ENCODE peak calls at places on chromosomes 1 and 21, in ten cellular contexts. A, M, N, U, W, R, X, L, S and D are unnamed samples.

GRCh38 chr1:168803696-168804510 is 74.9 kb upstream of the DPT start:
- DNase-seq in M (no peak), A (no peak), W (no peak), S (no peak), R (no peak), L (no peak), X (no peak), N (no peak), U (no peak), D (no peak)

GRCh38 chr1:23417570-23417969 is 7.0 kb downstream of the TCEA3 start:
- DNase-seq in W (no peak), M (no peak), S (no peak), U (peak; percentile 70), L (no peak), A (no peak), X (no peak), R (no peak), N (no peak), D (no peak)

GRCh38 chr1:154703207-154703606 is 95.2 kb upstream of the ADAR start:
- DNase-seq in N (no peak), S (no peak), X (peak; percentile 15), W (no peak), M (no peak), R (no peak), A (peak; percentile 8), L (no peak), U (no peak), D (no peak)

GRCh38 chr1:3237994-3238704 is 169.1 kb downstream of the PRDM16 start:
- DNase-seq in M (no peak), L (no peak), N (no peak), R (no peak), U (no peak), X (no peak), S (no peak), A (no peak), W (no peak), D (no peak)

GRCh38 chr1:51189421-51190073 is 46.5 kb upstream of the RNF11 start:
- DNase-seq in A (peak; percentile 84), L (peak; percentile 68), M (no peak), U (no peak), N (peak; percentile 13), S (peak; percentile 9), X (peak; percentile 79), W (no peak), R (peak; percentile 73), D (peak; percentile 11)

GRCh38 chr21:38809170-38809878 is 3.6 kb downstream of the ETS2 start:
- DNase-seq in N (no peak), M (no peak), R (no peak), L (no peak), X (no peak), S (no peak), U (no peak), A (no peak), W (no peak), D (no peak)

GRCh38 chr21:34152500-34152899 is 79.1 kb downstream of the MRPS6 start:
- DNase-seq in W (no peak), S (no peak), X (no peak), U (no peak), R (no peak), L (no peak), M (no peak), N (no peak), A (no peak), D (no peak)

GRCh38 chr1:19762175-19762779 is 37.4 kb downstream of the TMCO4 start:
- DNase-seq in U (no peak), X (peak; percentile 57), A (peak; percentile 36), M (no peak), S (no peak), R (peak; percentile 72), W (no peak), N (peak; percentile 22), L (peak; percentile 46), D (no peak)

GRCh38 chr1:27855085-27855484 is 17.3 kb upstream of the THEMIS2 start:
- DNase-seq in U (no peak), M (no peak), W (no peak), R (no peak), N (no peak), X (no peak), L (no peak), S (no peak), A (no peak), D (no peak)

GRCh38 chr1:203888807-203889251 is 27.4 kb downstream of the SNRPE start:
- DNase-seq in A (peak; percentile 92), W (no peak), N (no peak), U (no peak), M (no peak), R (no peak), S (no peak), X (peak; percentile 86), L (peak; percentile 79), D (no peak)